ENCODE peak calls at places on chromosomes 12 and 14, in nine cellular contexts. B is dorsolateral prefrontal cortex, Y is colonic mucosa, Q is right atrium auricular region, R is tibial nerve, A is OCI-LY7, P is hepatocyte, C is A549, J is cardiac muscle cell. Z is an unnamed sample.

GRCh38 chr14:22417914-22418313 is 171.1 kb downstream of the DAD1 start:
- DNase-seq in C (no peak), J (no peak), A (peak), Q (no peak), B (no peak), P (no peak), Y (no peak), R (no peak), Z (no peak)

GRCh38 chr14:64731141-64731581 is 26.9 kb downstream of the PLEKHG3 start:
- DNase-seq in R (no peak), J (no peak), Q (no peak), A (no peak), B (no peak), Y (no peak), P (no peak), C (no peak), Z (no peak)

GRCh38 chr14:104968153-104968527 is 10.0 kb downstream of the AHNAK2 start:
- DNase-seq in B (no peak), J (peak), Q (peak), A (no peak), Y (peak), P (peak), R (peak), C (peak), Z (peak)

GRCh38 chr14:55869397-55870049 is 248.7 kb upstream of the PELI2 start:
- DNase-seq in Q (no peak), Y (no peak), R (no peak), B (no peak), C (no peak), A (no peak), J (no peak), P (no peak), Z (peak)

GRCh38 chr12:3225796-3226180 is 148.6 kb downstream of the TSPAN9 start:
- DNase-seq in Q (no peak), R (no peak), C (no peak), A (no peak), J (no peak), Y (no peak), P (no peak), B (no peak), Z (no peak)

GRCh38 chr12:11697670-11698387 is 48.4 kb downstream of the ETV6 start:
- DNase-seq in Q (no peak), A (no peak), P (no peak), J (peak), Y (no peak), B (no peak), C (no peak), R (no peak), Z (peak)

GRCh38 chr14:21923820-21924219 is 250.2 kb upstream of the OR4E1 start:
- DNase-seq in R (no peak), P (no peak), Y (no peak), A (peak), J (no peak), B (no peak), C (no peak), Q (no peak), Z (no peak)

GRCh38 chr12:62530596-62530995 is 64.0 kb downstream of the MON2 start:
- DNase-seq in A (no peak), Y (no peak), P (no peak), J (peak), R (no peak), C (no peak), B (no peak), Q (no peak), Z (no peak)

GRCh38 chr14:57930241-57930975 is 64.5 kb upstream of the SLC35F4 start:
- DNase-seq in B (no peak), R (no peak), Y (no peak), C (no peak), A (no peak), J (no peak), P (no peak), Q (no peak), Z (no peak)

GRCh38 chr12:94148841-94149780 is 734 bp downstream of the PLXNC1 start:
- DNase-seq in Q (no peak), P (peak), C (peak), Y (peak), A (peak), R (no peak), B (peak), J (peak), Z (no peak)

GRCh38 chr14:61064210-61064609 is 83.2 kb downstream of the SLC38A6 start:
- DNase-seq in R (no peak), C (no peak), Q (no peak), P (no peak), B (no peak), A (peak), Y (no peak), J (no peak), Z (no peak)

GRCh38 chr12:45299132-45299692 is 83.3 kb downstream of the ANO6 start:
- DNase-seq in Y (no peak), R (no peak), C (no peak), J (peak), A (no peak), Q (no peak), B (no peak), P (no peak), Z (peak)

GRCh38 chr14:103847954-103848719 is 762 bp upstream of the PPP1R13B start:
- DNase-seq in R (no peak), B (peak), A (no peak), C (no peak), Q (no peak), J (no peak), Y (no peak), P (peak), Z (no peak)

GRCh38 chr14:21467620-21468019 is 9.1 kb downstream of the RAB2B start:
- DNase-seq in R (no peak), B (no peak), P (no peak), Y (no peak), Q (no peak), A (no peak), C (no peak), J (peak), Z (no peak)

GRCh38 chr12:115617391-115617790 is 660.1 kb downstream of the MED13L start:
- DNase-seq in Q (no peak), P (no peak), A (no peak), B (no peak), Y (no peak), J (no peak), R (no peak), C (no peak), Z (no peak)

GRCh38 chr12:30820406-30820946 is 65.7 kb upstream of the CAPRIN2 start:
- DNase-seq in P (no peak), C (no peak), R (no peak), A (no peak), J (no peak), B (no peak), Y (no peak), Q (no peak), Z (no peak)

GRCh38 chr12:123614531-123614930 is 12.6 kb downstream of the DDX55 start:
- DNase-seq in Q (no peak), C (no peak), B (no peak), P (no peak), Y (no peak), R (no peak), A (no peak), J (peak), Z (peak)

GRCh38 chr14:50599700-50600444 is 39.9 kb downstream of the ATL1 start:
- DNase-seq in Y (no peak), R (no peak), C (peak), Q (no peak), P (peak), B (no peak), J (peak), A (peak), Z (peak)

GRCh38 chr12:104738841-104739642 is 219.0 kb downstream of the SLC41A2 start:
- DNase-seq in C (no peak), P (no peak), R (no peak), B (no peak), Q (no peak), A (no peak), J (no peak), Y (no peak), Z (no peak)

GRCh38 chr12:12983420-12984035 is 16.5 kb downstream of the HEBP1 start:
- DNase-seq in A (no peak), Q (no peak), R (peak), P (peak), C (peak), B (no peak), Y (peak), J (peak), Z (peak)

GRCh38 chr14:104795781-104796681 is 483 bp upstream of the AKT1 start:
- DNase-seq in Q (no peak), C (no peak), B (no peak), R (no peak), A (peak), J (peak), Y (peak), P (peak), Z (peak)

GRCh38 chr14:89748004-89748403 is 206.5 kb downstream of the EFCAB11 start:
- DNase-seq in Q (no peak), B (no peak), A (no peak), P (no peak), R (no peak), Y (no peak), J (no peak), C (no peak), Z (no peak)

GRCh38 chr14:46573518-46573917 is 78.1 kb downstream of the RPL10L start:
- DNase-seq in C (no peak), Q (no peak), J (no peak), P (no peak), B (no peak), Y (no peak), A (no peak), R (no peak), Z (no peak)

GRCh38 chr12:127987199-127987901 is 279.6 kb upstream of the TMEM132C start:
- DNase-seq in R (no peak), C (no peak), P (no peak), Q (no peak), A (no peak), Y (no peak), B (no peak), J (no peak), Z (no peak)

GRCh38 chr12:131222271-131223139 is 268.8 kb downstream of the ADGRD1 start:
- DNase-seq in P (no peak), A (no peak), Y (no peak), Q (no peak), B (no peak), R (peak), J (peak), C (no peak), Z (no peak)

GRCh38 chr14:102194856-102195255 is 55.2 kb downstream of the WDR20 start:
- DNase-seq in P (no peak), A (no peak), Y (no peak), C (no peak), Q (no peak), B (no peak), J (no peak), R (no peak), Z (no peak)
- H3K27ac ChIP-seq in P (no peak), A (no peak), Y (no peak), C (no peak), Q (no peak), B (peak), J (no peak), R (no peak), Z (no peak)

DNA sequence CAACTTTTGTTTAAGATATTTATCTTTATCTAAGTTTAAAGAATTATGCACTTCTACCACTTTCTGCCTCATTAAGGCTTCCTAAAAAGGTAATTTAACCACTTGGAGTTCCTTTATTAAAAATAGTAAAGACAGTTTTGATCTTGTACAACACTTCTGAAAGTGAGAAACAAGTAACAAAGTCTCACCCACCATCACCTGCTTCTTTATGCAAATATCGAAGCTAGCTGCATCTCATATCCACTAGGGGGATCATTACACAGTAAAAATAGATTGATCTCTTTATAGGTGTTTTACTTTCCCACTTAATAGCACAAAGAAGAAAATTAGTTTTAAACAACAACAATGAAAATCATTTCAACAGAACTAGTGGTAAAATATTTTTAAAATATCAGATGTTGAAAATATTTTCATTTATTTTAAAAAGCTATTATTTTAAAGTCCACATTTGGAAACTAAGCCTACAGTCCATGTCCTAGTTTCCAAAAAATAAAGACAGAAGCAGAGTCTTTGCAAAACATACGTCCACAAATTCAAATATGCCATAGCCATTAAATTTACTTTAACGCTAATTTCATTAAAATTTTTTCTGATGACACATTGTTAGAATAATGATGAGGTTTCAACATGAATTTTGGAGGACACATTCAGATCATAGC is 160.0 kb upstream of the SOX5 start:
- DNase-seq in P (peak), C (peak), B (no peak), A (peak), J (peak), Y (no peak), R (no peak), Q (no peak), Z (peak)
- TF ChIP-seq CTCF in P (peak), C (no peak), B (peak), A (peak), J (peak), Y (peak), R (peak), Q (peak), Z (peak)

DNA sequence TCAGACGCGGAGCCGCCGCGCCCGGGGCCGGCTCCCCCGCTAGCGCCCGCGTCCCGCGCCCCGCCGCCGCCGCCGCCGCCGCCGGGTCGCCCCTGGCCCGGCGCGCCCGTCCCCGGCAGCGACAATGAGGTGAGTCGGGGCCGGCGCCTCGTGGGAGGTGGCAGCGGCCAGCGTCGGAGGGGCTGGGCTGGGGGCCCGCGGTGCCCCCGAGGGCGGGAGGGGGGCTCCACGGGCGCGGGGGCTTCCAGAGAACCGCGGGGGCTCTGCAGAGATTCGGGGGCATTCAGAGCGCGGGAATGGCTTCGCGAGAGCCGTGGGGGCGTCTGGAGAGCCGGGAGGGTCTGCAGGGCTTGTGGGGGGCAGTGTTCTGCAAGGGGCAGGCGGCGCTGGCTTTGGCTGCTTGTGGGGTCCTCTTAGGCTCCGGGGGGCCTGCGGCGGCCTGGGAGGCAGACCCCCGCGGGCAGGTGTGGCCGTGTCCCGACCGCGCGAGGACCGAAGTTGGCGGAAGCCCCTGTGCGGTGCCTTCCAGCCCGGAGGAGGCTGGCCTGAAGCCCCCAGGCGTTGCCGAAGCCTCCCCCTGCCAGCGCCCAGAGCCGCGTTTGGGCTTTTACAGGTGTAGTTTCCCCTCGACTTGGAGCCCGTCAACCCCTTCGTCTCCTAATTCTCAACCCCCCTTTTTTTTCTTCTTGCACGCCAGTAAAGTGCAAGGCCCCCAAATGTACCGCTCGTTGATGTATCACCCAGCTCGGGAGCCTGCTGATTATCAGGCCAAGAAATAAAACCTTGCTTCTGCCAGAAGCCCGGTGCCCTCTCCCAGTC is 93.1 kb upstream of the EVL start:
- DNase-seq in J (peak), Y (no peak), R (no peak), B (no peak), A (peak), C (no peak), Q (no peak), P (no peak), Z (peak)
- H3K27ac ChIP-seq in J (no peak), Y (no peak), R (peak), B (peak), A (no peak), C (peak), Q (peak), P (peak), Z (peak)

DNA sequence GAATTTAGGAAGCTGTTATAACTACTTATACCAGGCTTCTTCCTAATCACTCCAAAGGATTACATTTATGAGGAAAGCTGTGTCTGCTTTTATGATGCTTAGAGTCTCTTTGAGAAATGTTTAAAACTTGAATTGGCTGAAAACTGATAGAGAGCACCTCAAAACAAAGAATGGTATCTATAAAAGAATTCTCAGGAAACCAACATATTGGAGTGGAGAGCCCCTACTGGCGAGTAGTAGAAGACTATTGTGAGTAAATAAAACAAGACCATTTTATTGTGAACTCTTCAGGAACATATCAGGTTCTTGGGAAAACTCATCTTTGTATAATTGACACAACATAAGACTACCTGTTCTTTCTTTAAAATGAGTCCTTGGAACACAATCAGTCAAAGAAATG is 578.6 kb downstream of the RERGL start:
- DNase-seq in P (no peak), Y (no peak), B (no peak), A (no peak), Q (no peak), R (no peak), J (no peak), C (peak), Z (peak)
- TF ChIP-seq CTCF in P (peak), Y (no peak), B (no peak), A (peak), Q (no peak), R (no peak), J (no peak), C (peak), Z (no peak)

GRCh38 chr14:91875515-91876286 is 8.4 kb upstream of the TC2N start:
- DNase-seq in P (no peak), Y (peak), C (no peak), R (no peak), Q (no peak), J (no peak), B (no peak), A (no peak), Z (no peak)
- H3K27ac ChIP-seq in P (no peak), Y (no peak), C (peak), R (no peak), Q (no peak), J (no peak), B (no peak), A (no peak), Z (no peak)

GRCh38 chr12:107891967-107892366 is 117.5 kb downstream of the ASCL4 start:
- DNase-seq in C (peak), A (peak), Q (no peak), R (no peak), P (peak), Y (no peak), J (peak), B (no peak), Z (no peak)
- TF ChIP-seq CTCF in C (no peak), A (peak), Q (no peak), R (no peak), P (peak), Y (peak), J (peak), B (peak), Z (no peak)

GRCh38 chr12:6821271-6821673 is 349 bp upstream of the GPR162 start:
- DNase-seq in A (peak), Q (peak), R (peak), P (peak), B (peak), Y (peak), J (peak), C (peak), Z (no peak)
- H3K27ac ChIP-seq in A (no peak), Q (peak), R (no peak), P (no peak), B (peak), Y (no peak), J (peak), C (peak), Z (no peak)

GRCh38 chr12:32402170-32402569 is 2.8 kb downstream of the FGD4 start:
- DNase-seq in A (no peak), R (no peak), P (no peak), B (no peak), Q (no peak), C (no peak), Y (no peak), J (no peak), Z (no peak)
- TF ChIP-seq CTCF in A (peak), R (no peak), P (no peak), B (no peak), Q (no peak), C (no peak), Y (no peak), J (no peak), Z (no peak)

Z was measured in RWPE1.